ENCODE peak calls at places on chromosomes 11 and 22, in five cellular contexts. E, V, A, O and Q are unnamed samples.

GRCh38 chr11:40445391-40445790 is 1014.1 kb downstream of the LRRC4C start:
- DNase-seq in O (peak), V (peak), A (no peak), E (no peak), Q (no peak)

GRCh38 chr22:46596819-46597218 is 23.4 kb upstream of the GRAMD4 start:
- DNase-seq in E (no peak), A (peak), V (no peak), O (no peak), Q (no peak)

GRCh38 chr11:95926714-95927113 is 2.8 kb upstream of the MTMR2 start:
- DNase-seq in O (no peak), V (no peak), A (no peak), E (no peak), Q (no peak)

GRCh38 chr22:44721206-44721605 is 19.2 kb downstream of the PRR5 start:
- DNase-seq in V (no peak), O (no peak), E (no peak), A (no peak), Q (no peak)

GRCh38 chr11:61791737-61792309 is 576 bp downstream of the TMEM258 start:
- DNase-seq in V (peak), E (peak), O (peak), A (peak), Q (peak)

GRCh38 chr22:48496987-48497650 is 1330.6 kb downstream of the BRD1 start:
- DNase-seq in V (no peak), A (no peak), O (no peak), E (no peak), Q (no peak)

GRCh38 chr22:44496305-44496704 is 1.7 kb downstream of the RTL6 start:
- DNase-seq in E (no peak), O (no peak), A (no peak), V (no peak), Q (no peak)

GRCh38 chr22:29330753-29331152 is 15.3 kb upstream of the RASL10A start:
- DNase-seq in V (peak), E (no peak), O (no peak), A (peak), Q (peak)

GRCh38 chr22:19876941-19877625 is 22.4 kb upstream of the GNB1L start:
- DNase-seq in V (no peak), O (no peak), E (no peak), A (no peak), Q (no peak)

GRCh38 chr11:2867722-2868548 is 17.6 kb downstream of the CDKN1C start:
- DNase-seq in V (no peak), O (no peak), E (peak), A (no peak), Q (no peak)

GRCh38 chr22:45865561-45866397 is 111.2 kb downstream of the WNT7B start:
- DNase-seq in V (no peak), O (no peak), E (no peak), A (no peak), Q (no peak)

GRCh38 chr11:33682446-33682845 is 18.2 kb downstream of the C11orf91 start:
- DNase-seq in E (no peak), O (no peak), V (no peak), A (no peak), Q (no peak)

GRCh38 chr22:37802310-37803194 is 5.2 kb upstream of the GCAT start:
- DNase-seq in E (no peak), O (peak), A (peak), V (peak), Q (peak)

GRCh38 chr11:32381149-32381548 is 54.2 kb downstream of the WT1 start:
- DNase-seq in O (no peak), A (no peak), V (no peak), E (no peak), Q (no peak)

GRCh38 chr11:17604201-17604912 is 57.3 kb downstream of the OTOG start:
- DNase-seq in E (no peak), V (no peak), A (no peak), O (no peak), Q (no peak)

GRCh38 chr11:34792814-34793241 is 123.4 kb downstream of the APIP start:
- DNase-seq in A (peak), E (no peak), O (no peak), V (peak), Q (no peak)

GRCh38 chr11:115503083-115503885 is 931 bp downstream of the CADM1 start:
- DNase-seq in E (peak), O (peak), V (peak), A (peak), Q (peak)

GRCh38 chr11:6315811-6316425 is 4.4 kb downstream of the CAVIN3 start:
- DNase-seq in A (peak), O (peak), E (peak), V (peak), Q (peak)

GRCh38 chr11:72421351-72421750 is 13.0 kb downstream of the CLPB start:
- DNase-seq in A (no peak), E (no peak), V (no peak), O (no peak), Q (no peak)

GRCh38 chr11:96318850-96319249 is 24.1 kb downstream of the MAML2 start:
- DNase-seq in O (no peak), E (no peak), V (no peak), A (no peak), Q (no peak)

DNA sequence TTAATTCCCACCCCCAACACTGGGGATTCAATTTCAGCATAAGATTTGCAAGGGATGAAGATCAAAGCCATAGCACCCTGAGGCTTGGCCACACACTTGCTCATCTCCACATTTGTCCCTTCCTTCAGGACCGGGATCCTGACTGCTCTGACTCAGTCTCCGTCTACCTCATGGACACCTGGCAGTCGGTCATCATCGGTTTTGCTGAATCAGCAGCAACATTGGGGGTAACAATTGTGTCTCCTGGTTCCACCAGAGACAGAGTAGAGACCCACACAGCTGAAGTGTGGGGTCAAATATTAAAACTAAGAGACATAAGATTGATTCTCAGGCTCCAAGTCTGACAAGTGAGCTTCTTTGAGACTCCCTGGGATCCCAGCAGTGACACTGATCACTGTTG is 34.6 kb downstream of the GGTLC2 start:
- DNase-seq in V (no peak), A (no peak), E (no peak), O (no peak), Q (no peak)
- H3K4me3 ChIP-seq in V (no peak), A (no peak), E (no peak), O (no peak), Q (no peak)

DNA sequence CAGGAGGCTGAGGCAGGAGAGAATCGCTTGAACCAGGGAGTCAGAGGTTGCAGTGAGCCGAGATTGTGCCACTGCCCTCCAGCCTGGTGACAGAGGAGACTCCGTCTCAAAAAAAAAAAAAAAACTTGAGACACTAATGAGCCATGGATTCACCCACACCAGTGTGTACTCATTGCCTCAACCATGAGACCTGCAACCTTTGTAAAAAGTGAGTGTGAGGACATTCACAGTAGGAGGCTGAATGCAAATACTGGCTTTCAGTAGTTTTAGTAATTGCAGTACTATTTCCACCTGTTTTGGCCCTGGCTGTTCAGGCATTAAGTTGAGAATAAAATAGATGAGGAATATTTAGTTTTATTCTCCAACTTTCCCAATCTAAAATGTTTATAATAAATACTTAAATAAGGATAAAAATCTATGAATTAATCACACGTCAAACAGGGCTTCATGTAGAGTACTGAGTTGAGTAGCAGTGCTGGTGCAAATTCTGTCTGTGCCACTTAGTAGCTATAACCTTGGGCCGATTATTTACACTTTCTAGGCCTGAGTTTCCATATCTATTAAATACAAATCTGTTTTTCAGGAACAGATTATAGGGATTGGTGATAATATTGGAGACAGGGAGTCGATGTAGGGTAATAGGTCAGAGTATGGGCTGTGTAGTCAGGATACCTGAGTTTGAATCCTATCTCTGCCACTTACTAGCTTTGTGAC is 72.8 kb downstream of the PPP2R1B start:
- DNase-seq in A (no peak), E (no peak), O (no peak), V (no peak), Q (no peak)
- TF ChIP-seq CTCF in A (no peak), E (no peak), O (no peak), V (no peak), Q (no peak)

DNA sequence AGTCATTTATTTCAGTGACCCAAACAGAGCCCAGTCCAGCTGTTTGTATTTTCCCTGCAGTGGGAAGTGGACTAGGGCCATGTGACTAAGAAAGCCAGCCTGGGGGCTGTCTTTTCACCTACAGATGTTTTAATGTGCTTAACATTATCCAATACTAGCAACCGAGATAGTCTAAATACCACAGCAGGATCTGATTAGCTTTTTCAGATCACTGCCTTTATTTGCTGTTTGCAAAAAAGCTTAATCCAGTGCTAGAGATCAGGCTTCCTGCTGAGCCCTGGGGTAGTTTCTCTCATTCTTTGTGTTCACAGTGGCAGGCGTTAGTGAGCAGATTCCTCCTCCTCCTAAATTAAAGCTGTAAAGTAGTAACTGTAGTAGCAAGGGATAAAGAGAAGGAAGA is 35.0 kb downstream of the ZC3H12C start:
- DNase-seq in V (peak), O (no peak), A (no peak), E (no peak), Q (peak)
- H3K4me3 ChIP-seq in V (no peak), O (no peak), A (no peak), E (no peak), Q (no peak)

DNA sequence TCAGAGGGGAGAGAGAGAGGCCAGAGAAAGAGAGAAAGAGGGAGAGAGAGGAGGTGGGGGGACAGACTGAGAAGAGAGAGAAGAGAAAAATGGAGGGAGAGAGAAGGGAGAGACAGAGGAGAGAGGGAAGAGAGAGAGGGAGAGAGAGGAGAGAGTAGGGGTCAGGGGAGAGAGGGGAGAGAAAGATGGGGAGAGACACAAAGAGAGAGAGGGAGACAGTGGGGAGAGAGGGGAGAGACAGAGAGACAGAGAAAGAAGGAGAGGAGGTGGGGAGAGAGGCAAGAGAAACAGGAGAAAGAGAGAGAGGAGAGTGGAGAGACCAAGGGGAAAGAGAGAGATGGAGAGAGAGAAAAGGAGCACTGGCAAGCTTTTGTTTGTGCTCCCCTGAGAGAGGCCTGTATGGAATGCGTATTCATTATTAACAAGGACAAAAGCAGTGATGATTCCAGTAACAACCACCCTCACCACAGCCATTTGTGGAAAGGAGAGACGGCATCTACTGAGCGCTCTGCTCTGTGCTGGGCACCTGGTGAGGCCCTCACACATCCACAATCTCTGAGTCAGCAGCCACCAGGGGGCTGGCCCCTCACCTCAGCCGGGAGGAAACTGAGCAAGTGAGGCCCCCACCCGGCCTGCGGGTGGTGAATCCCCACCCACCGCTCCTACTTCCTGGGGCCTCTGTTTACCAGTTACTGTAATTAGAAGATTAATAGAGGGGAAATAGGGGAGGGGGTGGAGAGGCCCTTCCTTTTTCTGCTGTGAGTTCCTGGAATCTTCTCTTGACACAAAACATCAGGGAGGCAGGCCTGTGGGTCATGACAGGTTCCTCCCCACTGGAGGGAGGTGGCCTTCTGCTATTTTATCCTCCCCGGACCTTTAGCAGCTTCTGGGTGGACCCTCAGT is 14.7 kb upstream of the MIAT start:
- DNase-seq in V (no peak), E (peak), A (no peak), O (no peak), Q (peak)
- TF ChIP-seq CTCF in V (no peak), E (peak), A (no peak), O (no peak), Q (no peak)